ENCODE peak calls at places on chromosome 15, in five cellular contexts. One of them, this sample, is unnamed.

GRCh38 chr15:90911906-90912769 is 9.0 kb downstream of the MAN2A2 start:
- DNase-seq in ovary: no peak
- DNase-seq in IMR-90: no peak
- DNase-seq in astrocyte: no peak
- DNase-seq in thoracic aorta: no peak
- DNase-seq in this sample: no peak

GRCh38 chr15:32706704-32707103 is 11.1 kb upstream of the GREM1 start:
- DNase-seq in thoracic aorta: no peak
- DNase-seq in astrocyte: peak
- DNase-seq in ovary: no peak
- DNase-seq in IMR-90: no peak
- DNase-seq in this sample: peak

GRCh38 chr15:67059127-67059553 is 6.3 kb upstream of the SMAD3 start:
- DNase-seq in IMR-90: no peak
- DNase-seq in thoracic aorta: no peak
- DNase-seq in ovary: no peak
- DNase-seq in astrocyte: no peak
- DNase-seq in this sample: no peak

GRCh38 chr15:66758844-66759243 is 56.8 kb downstream of the SMAD6 start:
- DNase-seq in thoracic aorta: no peak
- DNase-seq in ovary: no peak
- DNase-seq in IMR-90: no peak
- DNase-seq in astrocyte: no peak
- DNase-seq in this sample: no peak

GRCh38 chr15:50440932-50441331 is 16.7 kb downstream of the USP8 start:
- DNase-seq in astrocyte: no peak
- DNase-seq in thoracic aorta: no peak
- DNase-seq in ovary: no peak
- DNase-seq in IMR-90: no peak
- DNase-seq in this sample: no peak

GRCh38 chr15:72034859-72035650 is 82.9 kb downstream of the MYO9A start:
- DNase-seq in IMR-90: peak
- DNase-seq in ovary: no peak
- DNase-seq in thoracic aorta: no peak
- DNase-seq in astrocyte: no peak
- DNase-seq in this sample: no peak

GRCh38 chr15:25057574-25057973 is 102.8 kb downstream of the SNRPN start:
- DNase-seq in astrocyte: no peak
- DNase-seq in ovary: no peak
- DNase-seq in thoracic aorta: no peak
- DNase-seq in IMR-90: no peak
- DNase-seq in this sample: no peak

GRCh38 chr15:74788716-74789151 is 6.9 kb downstream of the CSK start:
- DNase-seq in IMR-90: no peak
- DNase-seq in astrocyte: no peak
- DNase-seq in thoracic aorta: no peak
- DNase-seq in ovary: no peak
- DNase-seq in this sample: no peak

GRCh38 chr15:28918141-28918983 is 32.6 kb downstream of the APBA2 start:
- DNase-seq in IMR-90: no peak
- DNase-seq in thoracic aorta: no peak
- DNase-seq in ovary: no peak
- DNase-seq in astrocyte: no peak
- DNase-seq in this sample: no peak

GRCh38 chr15:89057506-89058133 is 30.6 kb upstream of the ABHD2 start:
- DNase-seq in thoracic aorta: peak
- DNase-seq in IMR-90: peak
- DNase-seq in astrocyte: peak
- DNase-seq in ovary: peak
- DNase-seq in this sample: peak

GRCh38 chr15:38251726-38252480 is 733 bp upstream of the SPRED1 start:
- DNase-seq in ovary: peak
- DNase-seq in IMR-90: peak
- DNase-seq in astrocyte: peak
- DNase-seq in thoracic aorta: peak
- DNase-seq in this sample: peak

GRCh38 chr15:74402873-74403589 is 30.7 kb downstream of the SEMA7A start:
- DNase-seq in IMR-90: no peak
- DNase-seq in ovary: no peak
- DNase-seq in thoracic aorta: no peak
- DNase-seq in astrocyte: no peak
- DNase-seq in this sample: no peak

GRCh38 chr15:52523192-52523591 is 5.5 kb downstream of the MYO5A start:
- DNase-seq in astrocyte: peak
- DNase-seq in thoracic aorta: no peak
- DNase-seq in IMR-90: peak
- DNase-seq in ovary: no peak
- DNase-seq in this sample: peak

GRCh38 chr15:79977431-79977940 is 6.5 kb upstream of the BCL2A1 start:
- DNase-seq in astrocyte: no peak
- DNase-seq in ovary: no peak
- DNase-seq in thoracic aorta: no peak
- DNase-seq in IMR-90: peak
- DNase-seq in this sample: no peak

GRCh38 chr15:44087578-44088190 is 107.4 kb downstream of the FRMD5 start:
- DNase-seq in IMR-90: peak
- DNase-seq in thoracic aorta: no peak
- DNase-seq in astrocyte: peak
- DNase-seq in ovary: no peak
- DNase-seq in this sample: peak

GRCh38 chr15:45919806-45920205 is 285.0 kb downstream of the SQOR start:
- DNase-seq in astrocyte: peak
- DNase-seq in ovary: no peak
- DNase-seq in IMR-90: peak
- DNase-seq in thoracic aorta: no peak
- DNase-seq in this sample: peak

GRCh38 chr15:31442203-31443090 is 115.8 kb downstream of the KLF13 start:
- DNase-seq in ovary: no peak
- DNase-seq in IMR-90: peak
- DNase-seq in astrocyte: peak
- DNase-seq in thoracic aorta: no peak
- DNase-seq in this sample: peak

GRCh38 chr15:50800715-50801114 is 35.2 kb upstream of the SPPL2A start:
- DNase-seq in astrocyte: no peak
- DNase-seq in IMR-90: no peak
- DNase-seq in thoracic aorta: no peak
- DNase-seq in ovary: no peak
- DNase-seq in this sample: no peak

GRCh38 chr15:52349062-52349700 is 53.6 kb upstream of the MYO5C start:
- DNase-seq in thoracic aorta: no peak
- DNase-seq in ovary: no peak
- DNase-seq in astrocyte: peak
- DNase-seq in IMR-90: peak
- DNase-seq in this sample: peak

GRCh38 chr15:40893019-40893723 is 1.1 kb upstream of the VPS18 start:
- DNase-seq in astrocyte: no peak
- DNase-seq in ovary: no peak
- DNase-seq in thoracic aorta: no peak
- DNase-seq in IMR-90: no peak
- DNase-seq in this sample: no peak
- H3K4me3 ChIP-seq in astrocyte: no peak
- H3K4me3 ChIP-seq in ovary: peak
- H3K4me3 ChIP-seq in thoracic aorta: peak
- H3K4me3 ChIP-seq in IMR-90: no peak
- H3K4me3 ChIP-seq in this sample: no peak

GRCh38 chr15:63358296-63359029 is 23.2 kb downstream of the CA12 start:
- DNase-seq in thoracic aorta: no peak
- DNase-seq in ovary: no peak
- DNase-seq in IMR-90: no peak
- DNase-seq in astrocyte: no peak
- DNase-seq in this sample: no peak
- H3K27ac ChIP-seq in thoracic aorta: no peak
- H3K27ac ChIP-seq in ovary: no peak
- H3K27ac ChIP-seq in IMR-90: no peak
- H3K27ac ChIP-seq in astrocyte: no peak
- H3K27ac ChIP-seq in this sample: no peak

GRCh38 chr15:100910119-100910518 is 9.0 kb upstream of the LRRK1 start:
- DNase-seq in ovary: no peak
- DNase-seq in thoracic aorta: no peak
- DNase-seq in astrocyte: no peak
- DNase-seq in IMR-90: no peak
- DNase-seq in this sample: no peak
- TF ChIP-seq CTCF in ovary: no peak
- TF ChIP-seq CTCF in thoracic aorta: no peak
- TF ChIP-seq CTCF in astrocyte: peak
- TF ChIP-seq CTCF in IMR-90: no peak
- TF ChIP-seq CTCF in this sample: peak

GRCh38 chr15:40939909-40940801 is 11.0 kb downstream of the DLL4 start:
- DNase-seq in astrocyte: no peak
- DNase-seq in thoracic aorta: no peak
- DNase-seq in IMR-90: no peak
- DNase-seq in ovary: no peak
- DNase-seq in this sample: no peak

GRCh38 chr15:40941528-40942336 is 11.5 kb upstream of the CHAC1 start:
- DNase-seq in ovary: peak
- DNase-seq in thoracic aorta: peak
- DNase-seq in astrocyte: peak
- DNase-seq in IMR-90: peak
- DNase-seq in this sample: no peak

GRCh38 chr15:40942865-40943264 is 10.4 kb upstream of the CHAC1 start:
- DNase-seq in astrocyte: no peak
- DNase-seq in ovary: no peak
- DNase-seq in thoracic aorta: no peak
- DNase-seq in IMR-90: no peak
- DNase-seq in this sample: no peak

GRCh38 chr15:40942337-40942854 is 10.9 kb upstream of the CHAC1 start:
- DNase-seq in astrocyte: no peak
- DNase-seq in thoracic aorta: no peak
- DNase-seq in IMR-90: no peak
- DNase-seq in ovary: no peak
- DNase-seq in this sample: no peak

GRCh38 chr15:40941078-40941527 is 12.0 kb downstream of the DLL4 start:
- DNase-seq in astrocyte: no peak
- DNase-seq in thoracic aorta: no peak
- DNase-seq in ovary: no peak
- DNase-seq in IMR-90: no peak
- DNase-seq in this sample: no peak
- H3K4me3 ChIP-seq in astrocyte: peak
- H3K4me3 ChIP-seq in thoracic aorta: peak
- H3K4me3 ChIP-seq in ovary: peak
- H3K4me3 ChIP-seq in IMR-90: peak
- H3K4me3 ChIP-seq in this sample: peak

DNA sequence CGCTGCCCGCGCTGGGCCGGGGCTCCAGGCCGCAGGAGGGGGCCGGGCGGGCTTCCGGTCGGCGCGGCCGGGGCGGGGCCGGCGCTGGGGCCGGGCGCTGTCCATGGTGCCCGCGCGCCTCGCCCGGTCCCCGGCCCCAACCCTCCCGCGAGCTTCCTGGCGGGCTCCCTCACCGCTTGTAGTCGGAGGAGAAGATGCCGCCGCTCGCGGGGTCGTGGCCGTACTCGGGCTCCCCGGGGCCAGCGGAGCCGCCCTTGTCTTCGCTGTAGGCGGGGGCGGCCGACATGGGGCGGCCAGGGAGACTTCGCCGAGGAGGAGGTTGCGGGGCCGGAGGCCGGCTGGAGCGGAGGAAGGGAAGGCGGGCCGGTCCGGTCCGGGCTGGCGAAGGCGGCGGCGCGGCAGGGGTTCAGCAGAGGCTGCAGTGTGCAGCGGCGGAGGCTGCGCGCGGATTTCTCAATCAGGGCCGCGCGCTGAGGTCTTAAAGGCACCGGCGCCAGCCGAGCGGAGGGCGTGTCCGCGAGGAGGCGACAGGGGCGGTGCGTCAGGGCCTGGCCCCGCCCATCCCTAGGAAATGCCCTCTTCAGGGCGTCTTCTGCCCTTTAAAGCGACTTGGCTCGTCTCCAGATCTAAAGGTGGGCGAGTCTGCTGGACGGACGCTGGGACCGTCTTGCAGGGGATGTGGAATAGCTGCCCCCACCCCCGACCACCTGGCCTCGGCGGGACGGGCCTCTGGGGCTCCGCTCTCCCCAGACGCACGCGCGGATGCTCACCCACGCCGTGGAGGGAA is at the start of gene AP3B2:
- DNase-seq in IMR-90: peak
- DNase-seq in ovary: peak
- DNase-seq in thoracic aorta: no peak
- DNase-seq in astrocyte: peak
- DNase-seq in this sample: peak
- H3K27ac ChIP-seq in IMR-90: no peak
- H3K27ac ChIP-seq in ovary: no peak
- H3K27ac ChIP-seq in thoracic aorta: no peak
- H3K27ac ChIP-seq in astrocyte: no peak
- H3K27ac ChIP-seq in this sample: no peak

GRCh38 chr15:47944911-47945310 is 175.9 kb upstream of the SLC24A5 start:
- DNase-seq in astrocyte: no peak
- DNase-seq in IMR-90: no peak
- DNase-seq in ovary: no peak
- DNase-seq in thoracic aorta: no peak
- DNase-seq in this sample: no peak
- TF ChIP-seq CTCF in astrocyte: no peak
- TF ChIP-seq CTCF in IMR-90: no peak
- TF ChIP-seq CTCF in ovary: no peak
- TF ChIP-seq CTCF in thoracic aorta: peak
- TF ChIP-seq CTCF in this sample: no peak

GRCh38 chr15:100348578-100348977 is 6.8 kb upstream of the ADAMTS17 start:
- DNase-seq in astrocyte: no peak
- DNase-seq in thoracic aorta: no peak
- DNase-seq in IMR-90: no peak
- DNase-seq in ovary: no peak
- DNase-seq in this sample: no peak

GRCh38 chr15:100350434-100351226 is 8.9 kb upstream of the ADAMTS17 start:
- DNase-seq in thoracic aorta: no peak
- DNase-seq in IMR-90: peak
- DNase-seq in ovary: peak
- DNase-seq in astrocyte: peak
- DNase-seq in this sample: peak

GRCh38 chr15:100346866-100347512 is 5.2 kb upstream of the ADAMTS17 start:
- DNase-seq in astrocyte: no peak
- DNase-seq in IMR-90: no peak
- DNase-seq in ovary: no peak
- DNase-seq in thoracic aorta: no peak
- DNase-seq in this sample: no peak

GRCh38 chr15:100349696-100350433 is 8.1 kb upstream of the ADAMTS17 start:
- DNase-seq in IMR-90: peak
- DNase-seq in astrocyte: peak
- DNase-seq in thoracic aorta: peak
- DNase-seq in ovary: peak
- DNase-seq in this sample: peak

GRCh38 chr15:100349321-100349695 is 7.5 kb upstream of the ADAMTS17 start:
- DNase-seq in IMR-90: no peak
- DNase-seq in ovary: no peak
- DNase-seq in thoracic aorta: no peak
- DNase-seq in astrocyte: no peak
- DNase-seq in this sample: no peak
- H3K4me3 ChIP-seq in IMR-90: no peak
- H3K4me3 ChIP-seq in ovary: peak
- H3K4me3 ChIP-seq in thoracic aorta: peak
- H3K4me3 ChIP-seq in astrocyte: peak
- H3K4me3 ChIP-seq in this sample: peak